ENCODE peak calls at places on chromosomes 1 and 21, in four cellular contexts. One of them, this sample, is unnamed.
A peak's percentile ranks its signal among the peaks of the same experiment; 100 is the strongest.

GRCh38 chr1:158049867-158050266 is 56.4 kb downstream of the KIRREL1 start:
- DNase-seq in K562: no peak
- DNase-seq in SK-N-SH: no peak
- DNase-seq in WTC11: no peak
- DNase-seq in this sample: no peak

GRCh38 chr1:39205102-39205780 is 746 bp downstream of the MACF1 start:
- DNase-seq in K562: peak; percentile 59
- DNase-seq in SK-N-SH: no peak
- DNase-seq in WTC11: no peak
- DNase-seq in this sample: no peak

GRCh38 chr1:25022361-25023189 is 92.5 kb upstream of the RUNX3 start:
- DNase-seq in K562: peak; percentile 38
- DNase-seq in SK-N-SH: no peak
- DNase-seq in WTC11: no peak
- DNase-seq in this sample: peak; percentile 17

GRCh38 chr1:234621657-234622335 is 11.8 kb upstream of the IRF2BP2 start:
- DNase-seq in K562: no peak
- DNase-seq in SK-N-SH: no peak
- DNase-seq in WTC11: no peak
- DNase-seq in this sample: no peak

GRCh38 chr1:91501527-91501859 is 842 bp downstream of the CDC7 start:
- DNase-seq in K562: peak; percentile 47
- DNase-seq in SK-N-SH: peak; percentile 53
- DNase-seq in WTC11: no peak
- DNase-seq in this sample: no peak

GRCh38 chr1:32447469-32448185 is 17.2 kb upstream of the ZBTB8B start:
- DNase-seq in K562: peak; percentile 31
- DNase-seq in SK-N-SH: no peak
- DNase-seq in WTC11: peak; percentile 81
- DNase-seq in this sample: no peak

GRCh38 chr1:172727956-172728603 is 69.2 kb downstream of the FASLG start:
- DNase-seq in K562: peak; percentile 57
- DNase-seq in SK-N-SH: peak; percentile 28
- DNase-seq in WTC11: peak; percentile 58
- DNase-seq in this sample: peak; percentile 71

GRCh38 chr1:214550339-214551051 is 907 bp downstream of the PTPN14 start:
- DNase-seq in K562: no peak
- DNase-seq in SK-N-SH: peak; percentile 24
- DNase-seq in WTC11: no peak
- DNase-seq in this sample: no peak

GRCh38 chr1:169585184-169585583 is 1.1 kb downstream of the F5 start:
- DNase-seq in K562: no peak
- DNase-seq in SK-N-SH: no peak
- DNase-seq in WTC11: no peak
- DNase-seq in this sample: no peak

GRCh38 chr1:111474521-111474920 is 737 bp downstream of the C1orf162 start:
- DNase-seq in K562: no peak
- DNase-seq in SK-N-SH: no peak
- DNase-seq in WTC11: no peak
- DNase-seq in this sample: no peak

GRCh38 chr1:169610110-169610509 is 19.8 kb downstream of the SELP start:
- DNase-seq in K562: no peak
- DNase-seq in SK-N-SH: no peak
- DNase-seq in WTC11: no peak
- DNase-seq in this sample: no peak

GRCh38 chr1:22043175-22043769 is 9.2 kb upstream of the CDC42 start:
- DNase-seq in K562: no peak
- DNase-seq in SK-N-SH: no peak
- DNase-seq in WTC11: no peak
- DNase-seq in this sample: no peak

GRCh38 chr1:21859669-21860179 is 47.7 kb downstream of the LDLRAD2 start:
- DNase-seq in K562: no peak
- DNase-seq in SK-N-SH: no peak
- DNase-seq in WTC11: no peak
- DNase-seq in this sample: no peak

GRCh38 chr1:40939320-40940059 is 40.0 kb upstream of the CTPS1 start:
- DNase-seq in K562: peak; percentile 65
- DNase-seq in SK-N-SH: no peak
- DNase-seq in WTC11: no peak
- DNase-seq in this sample: peak; percentile 95

GRCh38 chr21:35026617-35027557 is 22.2 kb downstream of the RUNX1 start:
- DNase-seq in K562: peak; percentile 89
- DNase-seq in SK-N-SH: no peak
- DNase-seq in WTC11: peak; percentile 63
- DNase-seq in this sample: peak; percentile 95

GRCh38 chr1:231415018-231415583 is 7.0 kb downstream of the EGLN1 start:
- DNase-seq in K562: no peak
- DNase-seq in SK-N-SH: no peak
- DNase-seq in WTC11: no peak
- DNase-seq in this sample: no peak

GRCh38 chr1:115873184-115873583 is 32.3 kb upstream of the NHLH2 start:
- DNase-seq in K562: no peak
- DNase-seq in SK-N-SH: no peak
- DNase-seq in WTC11: no peak
- DNase-seq in this sample: no peak

GRCh38 chr21:18608226-18608625 is 204.6 kb upstream of the TMPRSS15 start:
- DNase-seq in K562: no peak
- DNase-seq in SK-N-SH: no peak
- DNase-seq in WTC11: no peak
- DNase-seq in this sample: no peak

GRCh38 chr1:171623651-171624331 is 1.7 kb downstream of the MYOCOS start:
- DNase-seq in K562: no peak
- DNase-seq in SK-N-SH: no peak
- DNase-seq in WTC11: no peak
- DNase-seq in this sample: no peak

GRCh38 chr1:46248122-46248920 is 758 bp downstream of the RAD54L start:
- DNase-seq in K562: peak; percentile 74
- DNase-seq in SK-N-SH: peak; percentile 55
- DNase-seq in WTC11: peak; percentile 40
- DNase-seq in this sample: peak; percentile 62

GRCh38 chr1:13830616-13831280 is 130.8 kb downstream of the PRDM2 start:
- DNase-seq in K562: no peak
- DNase-seq in SK-N-SH: peak; percentile 1
- DNase-seq in WTC11: no peak
- DNase-seq in this sample: no peak

GRCh38 chr1:208233978-208234377 is 10.2 kb downstream of the PLXNA2 start:
- DNase-seq in K562: no peak
- DNase-seq in SK-N-SH: no peak
- DNase-seq in WTC11: no peak
- DNase-seq in this sample: no peak

GRCh38 chr1:208237241-208237640 is 6.9 kb downstream of the PLXNA2 start:
- DNase-seq in K562: no peak
- DNase-seq in SK-N-SH: no peak
- DNase-seq in WTC11: no peak
- DNase-seq in this sample: no peak

GRCh38 chr1:208235356-208235982 is 8.7 kb downstream of the PLXNA2 start:
- DNase-seq in K562: peak; percentile 59
- DNase-seq in SK-N-SH: no peak
- DNase-seq in WTC11: no peak
- DNase-seq in this sample: no peak

GRCh38 chr1:208234721-208235120 is 9.5 kb downstream of the PLXNA2 start:
- DNase-seq in K562: no peak
- DNase-seq in SK-N-SH: no peak
- DNase-seq in WTC11: no peak
- DNase-seq in this sample: peak; percentile 72

DNA sequence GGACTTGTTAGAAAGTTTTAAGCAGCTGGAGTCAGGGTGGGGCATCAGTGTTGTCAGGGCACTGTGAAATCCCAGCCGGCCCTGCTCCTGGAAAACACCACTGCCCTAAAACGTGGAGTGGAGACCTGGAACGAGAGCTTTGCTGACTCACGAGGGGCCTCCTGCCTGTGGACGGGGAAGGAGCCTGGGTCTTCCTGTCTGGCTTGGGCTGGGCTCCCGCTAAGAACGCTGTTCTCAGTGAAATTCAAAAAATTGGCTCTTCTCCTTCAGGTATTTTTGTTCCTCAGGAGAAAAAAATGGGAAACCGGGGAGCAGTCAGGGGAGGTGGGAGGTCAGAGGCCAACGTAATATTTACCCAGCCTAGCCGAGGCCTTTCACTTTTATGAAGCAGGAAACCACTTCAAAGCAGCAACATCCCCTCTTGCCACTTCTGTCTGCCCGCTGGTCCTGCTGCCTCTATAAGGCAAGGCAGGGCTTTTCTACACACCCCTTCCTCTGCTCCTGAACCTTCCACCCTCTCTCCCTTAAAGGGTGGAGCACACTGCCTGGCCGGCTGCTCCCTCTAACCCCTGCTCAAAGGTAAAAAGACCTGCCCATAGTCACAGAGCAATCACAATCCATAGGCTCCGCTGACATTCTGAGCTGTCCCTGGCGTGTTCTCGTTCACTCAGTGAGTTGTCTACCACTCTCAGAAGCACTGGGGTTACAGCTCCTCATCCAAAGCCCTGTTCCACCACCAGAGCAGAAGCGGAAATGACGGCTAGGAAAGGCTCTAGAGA is 8.0 kb downstream of the PLXNA2 start:
- DNase-seq in K562: peak; percentile 75
- DNase-seq in SK-N-SH: no peak
- DNase-seq in WTC11: no peak
- DNase-seq in this sample: peak; percentile 85
- TF ChIP-seq FOXJ3 in K562: no peak
- TF ChIP-seq FOXJ3 in SK-N-SH: no peak
- TF ChIP-seq FOXJ3 in WTC11: no peak
- TF ChIP-seq FOXJ3 in this sample: no peak

DNA sequence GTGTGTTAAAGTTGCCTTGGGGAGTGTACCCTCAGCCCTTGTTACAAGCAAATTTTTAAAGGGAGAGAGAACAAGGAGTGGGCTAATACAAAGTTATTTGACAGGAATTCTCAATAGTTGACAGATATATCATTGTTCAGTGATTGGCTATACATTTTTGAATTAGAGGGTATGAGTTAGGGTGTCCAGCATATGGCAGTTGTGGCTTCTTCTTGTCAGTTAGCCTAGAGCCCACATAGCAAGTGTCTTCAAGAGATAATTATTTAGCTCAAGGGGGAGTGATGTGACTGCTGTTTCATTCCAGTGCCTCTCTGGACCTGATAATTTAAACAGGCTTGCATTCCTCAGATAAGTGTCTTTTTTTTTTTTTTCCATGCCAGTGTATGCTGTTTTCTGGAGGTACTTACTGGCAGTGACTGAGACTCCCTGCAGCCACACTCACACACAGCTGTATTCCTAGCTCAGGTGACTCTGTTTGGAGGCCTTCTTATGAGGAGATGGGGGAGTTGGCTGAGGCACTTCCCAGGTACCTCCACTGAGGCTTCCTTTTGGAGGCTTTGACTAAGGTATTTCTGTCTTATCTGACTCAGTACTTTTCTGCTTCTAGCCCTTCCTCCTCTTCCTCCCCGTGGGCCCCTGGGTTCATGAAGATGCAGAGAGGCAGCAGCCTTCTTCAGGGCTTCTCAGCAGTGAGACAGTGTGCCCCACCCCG is 32.4 kb downstream of the IVNS1ABP start:
- DNase-seq in K562: peak; percentile 83
- DNase-seq in SK-N-SH: no peak
- DNase-seq in WTC11: no peak
- DNase-seq in this sample: no peak
- TF ChIP-seq FOXJ3 in K562: no peak
- TF ChIP-seq FOXJ3 in SK-N-SH: no peak
- TF ChIP-seq FOXJ3 in WTC11: no peak
- TF ChIP-seq FOXJ3 in this sample: no peak

GRCh38 chr1:19974822-19975416 is 4.5 kb downstream of the PLA2G2A start:
- DNase-seq in K562: peak; percentile 69
- DNase-seq in SK-N-SH: peak; percentile 86
- DNase-seq in WTC11: peak; percentile 66
- DNase-seq in this sample: peak; percentile 99
- TF ChIP-seq FOXJ3 in K562: no peak
- TF ChIP-seq FOXJ3 in SK-N-SH: no peak
- TF ChIP-seq FOXJ3 in WTC11: no peak
- TF ChIP-seq FOXJ3 in this sample: peak; percentile 86

GRCh38 chr1:8816831-8817412 is 518 bp downstream of the RERE start:
- DNase-seq in K562: peak; percentile 51
- DNase-seq in SK-N-SH: peak; percentile 65
- DNase-seq in WTC11: peak; percentile 36
- DNase-seq in this sample: no peak
- TF ChIP-seq FOXJ3 in K562: no peak
- TF ChIP-seq FOXJ3 in SK-N-SH: no peak
- TF ChIP-seq FOXJ3 in WTC11: no peak
- TF ChIP-seq FOXJ3 in this sample: no peak

DNA sequence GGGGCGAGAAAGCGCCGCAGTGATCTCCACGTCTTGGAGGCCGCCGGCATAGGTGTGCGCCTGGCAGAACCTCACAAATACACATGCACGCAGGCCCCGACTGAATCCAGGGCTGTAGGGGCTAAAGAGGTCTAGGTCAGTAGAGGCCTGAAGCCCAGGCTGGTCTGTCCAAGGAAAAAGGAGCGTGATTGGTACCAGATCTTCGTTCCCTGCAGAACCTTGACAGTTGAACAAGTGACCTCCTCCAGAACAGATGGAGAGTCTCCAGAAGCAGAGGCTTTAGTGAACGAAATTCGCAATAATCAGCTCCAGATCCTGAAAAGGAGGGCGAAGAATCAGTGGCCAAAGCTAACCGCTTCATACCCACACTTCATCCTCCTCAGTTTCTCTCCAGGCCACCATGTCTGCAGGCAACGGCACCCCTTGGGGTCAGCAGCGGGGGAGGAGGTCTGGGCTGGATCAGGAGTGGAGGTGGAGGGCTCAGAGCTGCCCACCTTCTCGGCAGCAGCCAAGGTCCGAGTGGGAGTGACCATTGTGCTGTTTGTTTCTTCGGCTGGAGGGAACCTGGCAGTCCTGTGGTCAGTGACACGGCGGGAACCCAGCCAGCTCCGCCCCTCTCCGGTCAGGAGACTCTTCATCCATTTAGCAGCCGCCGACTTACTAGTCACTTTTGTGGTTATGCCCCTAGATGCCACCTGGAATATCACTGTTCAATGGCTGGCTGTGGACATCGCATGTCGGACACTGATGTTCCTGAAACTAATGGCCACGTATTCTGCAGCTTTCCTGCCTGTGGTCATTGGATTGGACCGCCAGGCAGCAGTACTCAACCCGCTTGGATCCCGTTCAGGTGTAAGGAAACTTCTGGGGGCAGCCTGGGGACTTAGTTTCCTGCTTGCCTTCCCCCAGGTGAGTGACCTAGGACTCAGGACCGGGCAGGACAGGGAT is 749 bp upstream of the PEX11B start:
- DNase-seq in K562: peak; percentile 74
- DNase-seq in SK-N-SH: peak; percentile 73
- DNase-seq in WTC11: peak; percentile 44
- DNase-seq in this sample: peak; percentile 56
- TF ChIP-seq FOXJ3 in K562: no peak
- TF ChIP-seq FOXJ3 in SK-N-SH: no peak
- TF ChIP-seq FOXJ3 in WTC11: no peak
- TF ChIP-seq FOXJ3 in this sample: no peak

GRCh38 chr1:222709700-222710153 is 2.6 kb downstream of the AIDA start:
- DNase-seq in K562: peak; percentile 84
- DNase-seq in SK-N-SH: peak; percentile 28
- DNase-seq in WTC11: no peak
- DNase-seq in this sample: no peak

GRCh38 chr1:222716393-222716792 is 4.0 kb downstream of the BROX start:
- DNase-seq in K562: no peak
- DNase-seq in SK-N-SH: no peak
- DNase-seq in WTC11: no peak
- DNase-seq in this sample: no peak

GRCh38 chr1:222712253-222713090 is at the start of the genes AIDA and BROX:
- DNase-seq in K562: peak; percentile 95
- DNase-seq in SK-N-SH: peak; percentile 94
- DNase-seq in WTC11: peak; percentile 94
- DNase-seq in this sample: peak; percentile 72

GRCh38 chr1:222711319-222712252 is 705 bp downstream of the AIDA start:
- DNase-seq in K562: peak; percentile 90
- DNase-seq in SK-N-SH: peak; percentile 58
- DNase-seq in WTC11: peak; percentile 46
- DNase-seq in this sample: peak; percentile 23

GRCh38 chr1:222713091-222714012 is 988 bp downstream of the BROX start:
- DNase-seq in K562: peak; percentile 91
- DNase-seq in SK-N-SH: peak; percentile 89
- DNase-seq in WTC11: peak; percentile 92
- DNase-seq in this sample: peak; percentile 95
- TF ChIP-seq FOXJ3 in K562: no peak
- TF ChIP-seq FOXJ3 in SK-N-SH: peak; percentile 79
- TF ChIP-seq FOXJ3 in WTC11: no peak
- TF ChIP-seq FOXJ3 in this sample: peak; percentile 24